ENCODE peak calls at places on chromosomes 11 and 22, in six cellular contexts. One of them, this sample, is unnamed.

GRCh38 chr11:47566166-47566546 is 757 bp downstream of the PTPMT1 start:
- DNase-seq in kidney: no peak
- DNase-seq in HL-60: peak
- DNase-seq in lower lobe of right lung: peak
- DNase-seq in AG04450: no peak
- DNase-seq in BE2C: no peak
- DNase-seq in this sample: no peak

GRCh38 chr11:65121447-65121864 is 478 bp downstream of the FAU start:
- DNase-seq in HL-60: no peak
- DNase-seq in lower lobe of right lung: no peak
- DNase-seq in BE2C: no peak
- DNase-seq in AG04450: no peak
- DNase-seq in kidney: peak
- DNase-seq in this sample: no peak

GRCh38 chr22:48332438-48333322 is 1495.0 kb downstream of the BRD1 start:
- DNase-seq in kidney: peak
- DNase-seq in HL-60: no peak
- DNase-seq in BE2C: no peak
- DNase-seq in lower lobe of right lung: peak
- DNase-seq in AG04450: no peak
- DNase-seq in this sample: no peak

GRCh38 chr11:3043315-3043871 is 13.8 kb downstream of the CARS1 start:
- DNase-seq in kidney: peak
- DNase-seq in BE2C: no peak
- DNase-seq in AG04450: no peak
- DNase-seq in lower lobe of right lung: no peak
- DNase-seq in HL-60: no peak
- DNase-seq in this sample: no peak

GRCh38 chr11:100876826-100877545 is 189.9 kb downstream of the ARHGAP42 start:
- DNase-seq in kidney: no peak
- DNase-seq in HL-60: no peak
- DNase-seq in BE2C: no peak
- DNase-seq in AG04450: peak
- DNase-seq in lower lobe of right lung: no peak
- DNase-seq in this sample: no peak

GRCh38 chr11:72848846-72849466 is 34.7 kb downstream of the ATG16L2 start:
- DNase-seq in lower lobe of right lung: no peak
- DNase-seq in kidney: no peak
- DNase-seq in BE2C: peak
- DNase-seq in AG04450: no peak
- DNase-seq in HL-60: peak
- DNase-seq in this sample: no peak

GRCh38 chr11:34825670-34826383 is 90.4 kb downstream of the APIP start:
- DNase-seq in lower lobe of right lung: peak
- DNase-seq in HL-60: no peak
- DNase-seq in kidney: no peak
- DNase-seq in BE2C: no peak
- DNase-seq in AG04450: no peak
- DNase-seq in this sample: no peak

GRCh38 chr22:47391169-47392053 is 629.0 kb downstream of the TBC1D22A start:
- DNase-seq in HL-60: no peak
- DNase-seq in kidney: peak
- DNase-seq in AG04450: no peak
- DNase-seq in BE2C: no peak
- DNase-seq in lower lobe of right lung: no peak
- DNase-seq in this sample: peak

GRCh38 chr11:67497656-67498291 is 7.4 kb downstream of the PITPNM1 start:
- DNase-seq in kidney: peak
- DNase-seq in BE2C: no peak
- DNase-seq in AG04450: no peak
- DNase-seq in lower lobe of right lung: no peak
- DNase-seq in HL-60: no peak
- DNase-seq in this sample: no peak

GRCh38 chr11:69479591-69480271 is 1.7 kb upstream of the LINC01488 start:
- DNase-seq in lower lobe of right lung: peak
- DNase-seq in BE2C: no peak
- DNase-seq in HL-60: no peak
- DNase-seq in kidney: peak
- DNase-seq in AG04450: no peak
- DNase-seq in this sample: no peak

GRCh38 chr11:49208006-49208721 is at the start of gene FOLH1:
- DNase-seq in AG04450: no peak
- DNase-seq in BE2C: peak
- DNase-seq in lower lobe of right lung: peak
- DNase-seq in HL-60: peak
- DNase-seq in kidney: peak
- DNase-seq in this sample: peak

DNA sequence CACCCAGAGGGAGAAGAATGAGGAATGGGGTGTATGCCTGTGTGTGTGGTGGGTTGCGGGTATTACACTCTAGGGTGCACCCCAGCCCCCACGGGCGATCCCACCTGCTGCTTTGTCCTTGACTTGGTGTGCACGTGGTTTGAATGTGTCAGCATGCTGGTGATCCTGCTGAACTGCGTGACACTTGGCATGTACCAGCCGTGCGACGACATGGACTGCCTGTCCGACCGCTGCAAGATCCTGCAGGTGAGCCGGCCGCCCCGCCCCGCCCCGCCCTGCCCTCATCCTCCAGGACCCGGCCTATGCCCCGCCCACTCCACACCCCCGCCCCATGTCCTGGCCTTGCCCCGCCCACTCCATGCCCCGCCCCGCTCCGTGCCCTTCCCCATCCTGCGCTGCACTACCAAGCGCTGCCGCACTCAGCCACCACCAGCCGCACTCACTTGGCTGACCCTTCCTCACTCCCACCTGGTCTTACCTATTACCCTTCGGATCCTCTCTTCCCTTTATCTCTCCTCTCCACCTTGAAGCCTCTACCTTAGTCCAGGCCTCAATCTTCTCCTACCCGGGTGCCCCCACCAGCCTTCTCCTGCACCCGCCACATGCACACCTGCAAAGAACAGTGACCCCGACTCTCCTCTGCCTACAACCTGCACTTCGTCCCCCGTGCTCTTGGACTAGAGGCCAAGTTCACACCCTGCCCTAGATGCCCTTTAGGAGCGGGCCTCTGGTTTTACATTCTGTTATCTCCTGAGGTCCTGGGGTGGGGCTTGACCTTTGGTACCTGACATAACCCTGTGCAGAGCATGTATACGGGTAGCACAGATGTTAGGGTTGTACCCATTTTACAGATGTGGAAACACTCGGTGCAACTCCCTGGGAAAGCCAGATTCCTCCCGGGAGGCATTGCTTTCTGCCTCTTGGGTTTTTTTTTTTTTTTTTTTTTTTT is 27.7 kb downstream of the CACNA1I start:
- DNase-seq in kidney: peak
- DNase-seq in BE2C: peak
- DNase-seq in AG04450: no peak
- DNase-seq in lower lobe of right lung: peak
- DNase-seq in HL-60: peak
- DNase-seq in this sample: no peak
- TF ChIP-seq CTCF in kidney: no peak
- TF ChIP-seq CTCF in BE2C: peak
- TF ChIP-seq CTCF in AG04450: no peak
- TF ChIP-seq CTCF in lower lobe of right lung: no peak
- TF ChIP-seq CTCF in HL-60: no peak
- TF ChIP-seq CTCF in this sample: no peak

GRCh38 chr22:37690901-37691504 is 4.9 kb downstream of the NOL12 start:
- DNase-seq in BE2C: no peak
- DNase-seq in HL-60: no peak
- DNase-seq in kidney: no peak
- DNase-seq in lower lobe of right lung: no peak
- DNase-seq in AG04450: no peak
- DNase-seq in this sample: no peak

GRCh38 chr22:37692627-37693285 is 4.1 kb upstream of the TRIOBP start:
- DNase-seq in kidney: no peak
- DNase-seq in HL-60: no peak
- DNase-seq in AG04450: no peak
- DNase-seq in BE2C: no peak
- DNase-seq in lower lobe of right lung: no peak
- DNase-seq in this sample: no peak

GRCh38 chr22:37701121-37701786 is 4.4 kb downstream of the TRIOBP start:
- DNase-seq in lower lobe of right lung: no peak
- DNase-seq in BE2C: no peak
- DNase-seq in HL-60: peak
- DNase-seq in AG04450: no peak
- DNase-seq in kidney: no peak
- DNase-seq in this sample: no peak

GRCh38 chr22:37697540-37697835 is 640 bp downstream of the TRIOBP start:
- DNase-seq in AG04450: no peak
- DNase-seq in BE2C: no peak
- DNase-seq in kidney: no peak
- DNase-seq in lower lobe of right lung: no peak
- DNase-seq in HL-60: no peak
- DNase-seq in this sample: no peak

GRCh38 chr22:37696657-37697539 is at the start of gene TRIOBP:
- DNase-seq in kidney: peak
- DNase-seq in BE2C: peak
- DNase-seq in AG04450: peak
- DNase-seq in lower lobe of right lung: peak
- DNase-seq in HL-60: no peak
- DNase-seq in this sample: peak
- TF ChIP-seq CTCF in kidney: no peak
- TF ChIP-seq CTCF in BE2C: peak
- TF ChIP-seq CTCF in AG04450: peak
- TF ChIP-seq CTCF in lower lobe of right lung: peak
- TF ChIP-seq CTCF in HL-60: no peak
- TF ChIP-seq CTCF in this sample: peak

GRCh38 chr22:35590634-35591295 is 26.4 kb downstream of the MB start:
- DNase-seq in lower lobe of right lung: no peak
- DNase-seq in AG04450: no peak
- DNase-seq in HL-60: no peak
- DNase-seq in kidney: no peak
- DNase-seq in BE2C: peak
- DNase-seq in this sample: no peak

GRCh38 chr22:35589736-35590079 is 27.4 kb downstream of the MB start:
- DNase-seq in BE2C: no peak
- DNase-seq in kidney: no peak
- DNase-seq in HL-60: no peak
- DNase-seq in lower lobe of right lung: no peak
- DNase-seq in AG04450: no peak
- DNase-seq in this sample: no peak

GRCh38 chr22:35587896-35588295 is 29.2 kb downstream of the MB start:
- DNase-seq in kidney: no peak
- DNase-seq in AG04450: no peak
- DNase-seq in lower lobe of right lung: no peak
- DNase-seq in BE2C: no peak
- DNase-seq in HL-60: no peak
- DNase-seq in this sample: no peak

GRCh38 chr22:35587447-35587870 is 29.7 kb downstream of the MB start:
- DNase-seq in HL-60: no peak
- DNase-seq in kidney: peak
- DNase-seq in AG04450: no peak
- DNase-seq in lower lobe of right lung: peak
- DNase-seq in BE2C: peak
- DNase-seq in this sample: no peak

GRCh38 chr22:35589071-35589735 is 27.9 kb downstream of the MB start:
- DNase-seq in lower lobe of right lung: no peak
- DNase-seq in AG04450: no peak
- DNase-seq in HL-60: peak
- DNase-seq in BE2C: peak
- DNase-seq in kidney: peak
- DNase-seq in this sample: peak
- TF ChIP-seq CTCF in lower lobe of right lung: no peak
- TF ChIP-seq CTCF in AG04450: no peak
- TF ChIP-seq CTCF in HL-60: no peak
- TF ChIP-seq CTCF in BE2C: no peak
- TF ChIP-seq CTCF in kidney: no peak
- TF ChIP-seq CTCF in this sample: no peak

GRCh38 chr11:116832350-116833290 is 2.9 kb downstream of the APOC3 start:
- DNase-seq in kidney: no peak
- DNase-seq in BE2C: no peak
- DNase-seq in AG04450: no peak
- DNase-seq in lower lobe of right lung: no peak
- DNase-seq in HL-60: no peak
- DNase-seq in this sample: peak
- TF ChIP-seq CTCF in kidney: no peak
- TF ChIP-seq CTCF in BE2C: no peak
- TF ChIP-seq CTCF in AG04450: no peak
- TF ChIP-seq CTCF in lower lobe of right lung: no peak
- TF ChIP-seq CTCF in HL-60: no peak
- TF ChIP-seq CTCF in this sample: no peak

GRCh38 chr11:17722000-17722643 is 2.8 kb downstream of the MYOD1 start:
- DNase-seq in BE2C: no peak
- DNase-seq in HL-60: peak
- DNase-seq in kidney: no peak
- DNase-seq in AG04450: no peak
- DNase-seq in lower lobe of right lung: no peak
- DNase-seq in this sample: no peak
- TF ChIP-seq CTCF in BE2C: peak
- TF ChIP-seq CTCF in HL-60: peak
- TF ChIP-seq CTCF in kidney: no peak
- TF ChIP-seq CTCF in AG04450: peak
- TF ChIP-seq CTCF in lower lobe of right lung: no peak
- TF ChIP-seq CTCF in this sample: no peak

GRCh38 chr11:77046060-77046501 is 11.9 kb downstream of the B3GNT6 start:
- DNase-seq in kidney: no peak
- DNase-seq in HL-60: peak
- DNase-seq in AG04450: no peak
- DNase-seq in BE2C: peak
- DNase-seq in lower lobe of right lung: peak
- DNase-seq in this sample: no peak
- TF ChIP-seq CTCF in kidney: peak
- TF ChIP-seq CTCF in HL-60: peak
- TF ChIP-seq CTCF in AG04450: peak
- TF ChIP-seq CTCF in BE2C: peak
- TF ChIP-seq CTCF in lower lobe of right lung: peak
- TF ChIP-seq CTCF in this sample: peak

GRCh38 chr11:257766-258493 is 20.3 kb upstream of the NLRP6 start:
- DNase-seq in BE2C: no peak
- DNase-seq in lower lobe of right lung: no peak
- DNase-seq in HL-60: no peak
- DNase-seq in kidney: no peak
- DNase-seq in AG04450: no peak
- DNase-seq in this sample: no peak
- TF ChIP-seq CTCF in BE2C: no peak
- TF ChIP-seq CTCF in lower lobe of right lung: no peak
- TF ChIP-seq CTCF in HL-60: no peak
- TF ChIP-seq CTCF in kidney: no peak
- TF ChIP-seq CTCF in AG04450: no peak
- TF ChIP-seq CTCF in this sample: no peak

DNA sequence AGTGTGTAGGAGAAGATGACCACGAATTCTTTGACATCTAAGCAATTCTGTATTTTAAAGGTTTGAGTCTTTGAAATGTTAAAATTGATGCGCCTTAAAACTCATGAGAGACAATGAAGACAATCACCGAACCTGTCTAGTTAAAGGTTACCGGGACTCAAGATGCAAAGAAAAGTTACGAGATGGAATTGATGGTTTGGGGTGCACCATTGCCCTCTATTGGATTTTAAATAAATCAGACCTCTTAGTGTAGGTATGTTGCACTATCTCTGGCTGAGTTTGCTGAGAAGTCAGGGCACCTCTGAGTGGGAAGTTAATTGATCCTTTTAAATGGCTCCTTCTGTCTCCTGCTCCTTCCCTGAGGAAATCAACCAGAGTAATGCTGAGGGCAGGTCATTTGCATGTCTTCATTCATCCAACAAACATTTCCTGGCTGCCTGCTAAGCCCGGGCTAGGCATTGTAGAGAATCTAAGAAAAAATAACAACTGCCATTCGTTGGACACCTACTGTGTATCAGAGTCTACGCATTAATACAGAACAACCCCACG is 19.4 kb upstream of the TMA7B start:
- DNase-seq in kidney: no peak
- DNase-seq in HL-60: no peak
- DNase-seq in lower lobe of right lung: no peak
- DNase-seq in AG04450: no peak
- DNase-seq in BE2C: no peak
- DNase-seq in this sample: no peak
- TF ChIP-seq CTCF in kidney: no peak
- TF ChIP-seq CTCF in HL-60: no peak
- TF ChIP-seq CTCF in lower lobe of right lung: no peak
- TF ChIP-seq CTCF in AG04450: no peak
- TF ChIP-seq CTCF in BE2C: no peak
- TF ChIP-seq CTCF in this sample: no peak